ENCODE peak calls at places on chromosomes 6 and 20, in six cellular contexts. D is AG10803, U is body of pancreas, S is astrocyte of the spinal cord, T is left ventricle myocardium inferior, A is mammary epithelial cell. N is an unnamed sample.

GRCh38 chr6:93447874-93448273 is 28.5 kb upstream of the EPHA7 start:
- DNase-seq in D (no peak), U (no peak), T (no peak), S (no peak), A (no peak), N (no peak)

GRCh38 chr6:96521625-96522468 is at the start of gene UFL1:
- DNase-seq in U (peak; percentile 94), S (peak; percentile 94), D (peak; percentile 91), A (peak; percentile 87), T (peak; percentile 96), N (peak; percentile 91)

GRCh38 chr6:74574794-74575193 is 631.1 kb downstream of the COL12A1 start:
- DNase-seq in S (peak; percentile 38), T (no peak), A (no peak), D (peak; percentile 24), U (no peak), N (no peak)

GRCh38 chr20:34472246-34472925 is 43.8 kb upstream of the DYNLRB1 start:
- DNase-seq in D (peak; percentile 67), S (peak; percentile 59), U (no peak), T (no peak), A (peak; percentile 16), N (no peak)

GRCh38 chr20:61764471-61765020 is 301.1 kb downstream of the TAF4 start:
- DNase-seq in S (no peak), T (no peak), U (no peak), A (no peak), D (no peak), N (no peak)

GRCh38 chr6:74731204-74731603 is 474.6 kb downstream of the COL12A1 start:
- DNase-seq in U (no peak), A (peak; percentile 59), T (no peak), D (no peak), S (peak; percentile 73), N (no peak)

GRCh38 chr20:38970302-38970701 is 8.2 kb downstream of the DHX35 start:
- DNase-seq in D (peak; percentile 81), S (peak; percentile 58), U (no peak), T (no peak), A (peak; percentile 73), N (no peak)

GRCh38 chr20:33165416-33166055 is 2.4 kb upstream of the BPIFA2 start:
- DNase-seq in D (no peak), T (no peak), A (no peak), S (no peak), U (no peak), N (no peak)

GRCh38 chr6:115796061-115796460 is 264.6 kb downstream of the FRK start:
- DNase-seq in S (peak; percentile 7), A (peak; percentile 2), U (no peak), T (no peak), D (no peak), N (no peak)

GRCh38 chr20:12289476-12289875 is 371.8 kb downstream of the BTBD3 start:
- DNase-seq in A (no peak), S (no peak), T (no peak), D (no peak), U (no peak), N (no peak)

GRCh38 chr6:114138577-114139248 is 167.8 kb upstream of the HDAC2 start:
- DNase-seq in U (no peak), S (no peak), D (no peak), A (no peak), T (no peak), N (no peak)

GRCh38 chr20:24376523-24377085 is 92.8 kb upstream of the SYNDIG1 start:
- DNase-seq in A (peak; percentile 33), T (no peak), U (no peak), S (peak; percentile 61), D (peak; percentile 64), N (no peak)

GRCh38 chr6:116633685-116634084 is 17.4 kb downstream of the RSPH4A start:
- DNase-seq in S (no peak), A (peak; percentile 2), T (no peak), U (peak; percentile 30), D (no peak), N (no peak)

GRCh38 chr6:147279423-147279822 is 75.2 kb downstream of the STXBP5 start:
- DNase-seq in U (no peak), S (peak; percentile 51), T (no peak), D (peak; percentile 81), A (no peak), N (no peak)

GRCh38 chr20:35191419-35191818 is 19.5 kb downstream of the PROCR start:
- DNase-seq in T (no peak), D (no peak), S (no peak), U (no peak), A (no peak), N (no peak)

GRCh38 chr20:21360686-21361085 is 36.6 kb downstream of the NKX2-4 start:
- DNase-seq in S (no peak), A (peak; percentile 5), U (no peak), T (no peak), D (no peak), N (no peak)

GRCh38 chr6:167824591-167825041 is 2.1 kb upstream of the AFDN start:
- DNase-seq in S (peak; percentile 44), U (no peak), A (no peak), D (peak; percentile 76), T (no peak), N (no peak)

GRCh38 chr20:58794510-58795180 is 56.1 kb downstream of the GNAS-AS1 start:
- DNase-seq in T (no peak), A (no peak), D (no peak), U (no peak), S (no peak), N (no peak)

GRCh38 chr6:144064402-144064830 is 31.0 kb downstream of the SF3B5 start:
- DNase-seq in U (peak; percentile 39), D (no peak), A (no peak), T (peak; percentile 31), S (no peak), N (peak; percentile 63)

GRCh38 chr6:34339432-34339831 is 53.0 kb downstream of the NUDT3 start:
- DNase-seq in A (no peak), S (no peak), T (no peak), D (no peak), U (no peak), N (no peak)

GRCh38 chr6:137224890-137225198 is 5.7 kb upstream of the IFNGR1 start:
- DNase-seq in A (no peak), S (no peak), D (no peak), T (no peak), U (no peak), N (peak; percentile 59)

GRCh38 chr6:169921853-169922779 is 170.7 kb downstream of the ERMARD start:
- DNase-seq in D (no peak), A (no peak), T (no peak), U (no peak), S (no peak), N (no peak)

GRCh38 chr6:33161354-33162320 is 30.6 kb downstream of the COL11A2 start:
- DNase-seq in A (peak; percentile 42), D (peak; percentile 56), U (peak; percentile 80), T (peak; percentile 85), S (peak; percentile 45), N (peak; percentile 92)

GRCh38 chr20:34864216-34864615 is 8.4 kb downstream of the GGT7 start:
- DNase-seq in D (no peak), T (no peak), S (no peak), U (no peak), A (no peak), N (no peak)

GRCh38 chr6:135842618-135843392 is 8.7 kb upstream of the PDE7B start:
- DNase-seq in U (no peak), T (no peak), S (no peak), A (no peak), D (no peak), N (no peak)

GRCh38 chr6:28258877-28259777 is at the start of gene NKAPL:
- DNase-seq in D (peak; percentile 66), S (peak; percentile 53), U (peak; percentile 69), A (peak; percentile 40), T (peak; percentile 88), N (peak; percentile 70)

GRCh38 chr20:32973077-32973717 is 31.0 kb downstream of the SUN5 start:
- DNase-seq in D (no peak), T (no peak), S (no peak), A (no peak), U (no peak), N (peak; percentile 2)

GRCh38 chr6:166772518-166772917 is 145.5 kb upstream of the RPS6KA2 start:
- DNase-seq in S (no peak), A (no peak), U (no peak), T (no peak), D (no peak), N (no peak)
- TF ChIP-seq CTCF in S (peak; percentile 36), A (no peak), U (no peak), T (no peak), D (no peak), N (peak; percentile 19)

GRCh38 chr20:60365063-60365640 is 406.9 kb downstream of the CDH26 start:
- DNase-seq in A (no peak), D (no peak), T (no peak), U (no peak), S (no peak), N (no peak)
- TF ChIP-seq CTCF in A (peak; percentile 30), D (peak; percentile 15), T (no peak), U (no peak), S (peak; percentile 6), N (no peak)

GRCh38 chr20:63876489-63877036 is 11.5 kb downstream of the TPD52L2 start:
- DNase-seq in T (no peak), A (no peak), D (no peak), S (no peak), U (no peak), N (no peak)

GRCh38 chr20:63878855-63879254 is 13.8 kb downstream of the TPD52L2 start:
- DNase-seq in U (no peak), T (no peak), D (no peak), S (no peak), A (no peak), N (no peak)

GRCh38 chr20:63877755-63878470 is 12.8 kb downstream of the TPD52L2 start:
- DNase-seq in T (no peak), D (no peak), A (no peak), S (no peak), U (no peak), N (no peak)

GRCh38 chr20:63873477-63873971 is 8.5 kb downstream of the TPD52L2 start:
- DNase-seq in S (peak; percentile 49), D (peak; percentile 85), A (peak; percentile 89), U (no peak), T (no peak), N (no peak)

DNA sequence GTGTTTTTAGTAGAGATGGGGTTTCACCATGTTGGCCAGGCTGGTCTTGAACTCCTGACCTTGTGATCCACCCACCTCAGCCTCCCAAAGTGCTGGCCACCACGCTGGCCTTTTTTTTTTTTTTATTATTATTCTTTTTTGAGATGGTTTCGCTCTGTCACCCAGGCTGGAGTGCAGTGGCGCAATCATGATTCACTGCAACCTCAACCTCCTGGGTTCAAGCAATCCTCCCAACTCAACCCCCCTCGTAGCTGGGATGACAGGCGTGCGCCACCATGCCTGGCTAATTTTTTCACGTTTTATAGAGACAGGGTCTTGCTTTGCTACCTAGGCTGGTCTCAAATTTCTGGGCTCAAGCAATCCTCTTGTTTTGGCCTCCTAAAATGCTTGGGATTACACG is 9.2 kb downstream of the TPD52L2 start:
- DNase-seq in T (no peak), S (no peak), D (no peak), U (no peak), A (no peak), N (no peak)
- TF ChIP-seq CTCF in T (no peak), S (no peak), D (no peak), U (no peak), A (no peak), N (no peak)

DNA sequence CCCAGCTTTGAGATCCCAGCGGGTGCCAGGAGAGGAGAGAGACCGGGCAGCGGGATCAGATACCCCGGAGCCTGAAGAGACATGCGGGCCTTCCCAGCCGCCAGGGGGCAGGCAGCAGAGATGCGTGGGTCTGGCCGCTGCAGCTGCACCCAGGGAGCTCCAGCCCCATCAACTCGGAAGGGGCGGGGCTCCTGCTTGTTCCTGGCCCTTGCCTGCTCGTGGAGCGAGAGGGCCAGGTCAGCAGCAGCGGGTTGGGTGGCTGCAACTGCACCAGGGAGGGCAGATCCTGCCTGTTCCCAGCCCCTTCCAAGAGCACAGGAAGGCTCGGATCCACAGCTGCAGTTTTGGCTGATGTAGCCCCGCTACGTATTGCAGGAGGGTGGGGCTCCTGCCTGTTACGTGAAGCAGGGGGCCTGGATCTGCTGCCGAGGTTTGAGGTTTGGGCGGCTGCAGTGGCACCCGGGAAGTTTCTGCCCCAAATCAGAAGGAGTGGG is 532.8 kb downstream of the RFPL4B start:
- DNase-seq in D (peak; percentile 6), U (peak; percentile 63), A (no peak), S (no peak), T (peak; percentile 13), N (no peak)
- TF ChIP-seq CTCF in D (no peak), U (no peak), A (no peak), S (no peak), T (no peak), N (no peak)